ENCODE peak calls at places on chromosome 15, in nine cellular contexts. Z, N, B, D, S, K, C, P and H are unnamed samples.

GRCh38 chr15:41926184-41927056 is 32.6 kb upstream of the SPTBN5 start:
- DNase-seq in Z (no peak), N (no peak), B (no peak), D (no peak), S (no peak), K (no peak), C (no peak), P (no peak), H (peak)

GRCh38 chr15:63236272-63236671 is 41.1 kb upstream of the APH1B start:
- DNase-seq in Z (no peak), N (peak), B (peak), D (no peak), S (no peak), K (no peak), C (no peak), P (no peak), H (no peak)

GRCh38 chr15:31480356-31481058 is 153.9 kb downstream of the KLF13 start:
- DNase-seq in Z (no peak), N (no peak), B (no peak), D (no peak), S (no peak), K (no peak), C (no peak), P (no peak), H (no peak)

GRCh38 chr15:40844543-40844981 is 714 bp downstream of the SPINT1 start:
- DNase-seq in Z (no peak), N (no peak), B (peak), D (peak), S (no peak), K (no peak), C (no peak), P (peak), H (no peak)

GRCh38 chr15:26974120-26974780 is 3.3 kb downstream of the GABRG3 start:
- DNase-seq in Z (no peak), N (peak), B (no peak), D (no peak), S (no peak), K (no peak), C (peak), P (no peak), H (no peak)

GRCh38 chr15:29670945-29671307 is 151.3 kb downstream of the TJP1 start:
- DNase-seq in Z (no peak), N (peak), B (peak), D (no peak), S (no peak), K (no peak), C (no peak), P (peak), H (peak)

GRCh38 chr15:73924258-73924921 is 1.9 kb upstream of the LOXL1 start:
- DNase-seq in Z (no peak), N (peak), B (peak), D (no peak), S (no peak), K (peak), C (no peak), P (no peak), H (no peak)

GRCh38 chr15:20348291-20348899 is 193.2 kb downstream of the GOLGA6L6 start:
- DNase-seq in Z (no peak), N (no peak), B (no peak), D (no peak), S (no peak), K (no peak), C (no peak), P (no peak), H (no peak)

GRCh38 chr15:89948796-89949195 is 36.0 kb upstream of the ARPIN start:
- DNase-seq in Z (no peak), N (no peak), B (no peak), D (no peak), S (no peak), K (no peak), C (no peak), P (no peak), H (no peak)

GRCh38 chr15:47431501-47431900 is 285.8 kb upstream of the SEMA6D start:
- DNase-seq in Z (peak), N (peak), B (peak), D (no peak), S (no peak), K (no peak), C (no peak), P (no peak), H (no peak)

GRCh38 chr15:23477920-23478319 is 30.9 kb upstream of the GOLGA6L2 start:
- DNase-seq in Z (no peak), N (no peak), B (no peak), D (no peak), S (no peak), K (no peak), C (no peak), P (no peak), H (no peak)

GRCh38 chr15:75720787-75721461 is 8.3 kb upstream of the CSPG4 start:
- DNase-seq in Z (no peak), N (peak), B (no peak), D (no peak), S (no peak), K (no peak), C (peak), P (peak), H (peak)

GRCh38 chr15:60272623-60273022 is 125.2 kb downstream of the ANXA2 start:
- DNase-seq in Z (no peak), N (no peak), B (no peak), D (no peak), S (no peak), K (no peak), C (no peak), P (no peak), H (no peak)

GRCh38 chr15:64460737-64461576 is 579 bp downstream of the ZNF609 start:
- DNase-seq in Z (peak), N (peak), B (peak), D (peak), S (peak), K (peak), C (no peak), P (peak), H (peak)

GRCh38 chr15:100022426-100022825 is 289.2 kb upstream of the LYSMD4 start:
- DNase-seq in Z (no peak), N (no peak), B (no peak), D (no peak), S (no peak), K (no peak), C (no peak), P (no peak), H (no peak)

GRCh38 chr15:19987389-19988048 is 554.1 kb downstream of the GOLGA6L6 start:
- DNase-seq in Z (no peak), N (no peak), B (no peak), D (no peak), S (no peak), K (no peak), C (peak), P (no peak), H (no peak)

GRCh38 chr15:88266170-88266569 is 9.6 kb upstream of the NTRK3 start:
- DNase-seq in Z (no peak), N (no peak), B (no peak), D (no peak), S (no peak), K (no peak), C (no peak), P (no peak), H (no peak)

GRCh38 chr15:78422571-78423340 is 15.3 kb upstream of the IREB2 start:
- DNase-seq in Z (no peak), N (peak), B (peak), D (peak), S (peak), K (peak), C (peak), P (peak), H (peak)

GRCh38 chr15:40470423-40471104 is at the start of gene CHST14:
- DNase-seq in Z (no peak), N (peak), B (peak), D (peak), S (peak), K (peak), C (peak), P (peak), H (peak)

GRCh38 chr15:98951493-98952320 is 55.9 kb downstream of the PGPEP1L start:
- DNase-seq in Z (no peak), N (no peak), B (no peak), D (no peak), S (no peak), K (no peak), C (no peak), P (peak), H (no peak)

GRCh38 chr15:64695571-64695992 is 79.8 kb downstream of the RBPMS2 start:
- DNase-seq in Z (no peak), N (no peak), B (no peak), D (no peak), S (no peak), K (peak), C (peak), P (peak), H (peak)

GRCh38 chr15:31263751-31264533 is 62.7 kb upstream of the KLF13 start:
- DNase-seq in Z (no peak), N (no peak), B (no peak), D (peak), S (no peak), K (peak), C (peak), P (peak), H (peak)

GRCh38 chr15:44595656-44596510 is 58.9 kb downstream of the EIF3J start:
- DNase-seq in Z (no peak), N (no peak), B (no peak), D (no peak), S (no peak), K (no peak), C (no peak), P (no peak), H (no peak)

GRCh38 chr15:40103124-40103858 is 5.4 kb downstream of the BMF start:
- DNase-seq in Z (peak), N (peak), B (peak), D (no peak), S (peak), K (peak), C (no peak), P (peak), H (peak)

GRCh38 chr15:57624730-57625129 is 33.0 kb downstream of the MYZAP start:
- DNase-seq in Z (no peak), N (no peak), B (no peak), D (no peak), S (no peak), K (no peak), C (no peak), P (no peak), H (no peak)

GRCh38 chr15:31434418-31435255 is 108.0 kb downstream of the KLF13 start:
- DNase-seq in Z (peak), N (peak), B (peak), D (peak), S (no peak), K (peak), C (no peak), P (peak), H (peak)

GRCh38 chr15:74798388-74799254 is 14.0 kb upstream of the LMAN1L start:
- DNase-seq in Z (no peak), N (no peak), B (no peak), D (no peak), S (no peak), K (no peak), C (peak), P (peak), H (peak)

GRCh38 chr15:100880139-100880896 is 687 bp downstream of the ALDH1A3 start:
- DNase-seq in Z (no peak), N (peak), B (peak), D (no peak), S (no peak), K (no peak), C (no peak), P (no peak), H (no peak)

GRCh38 chr15:89815769-89816168 is 1.1 kb upstream of the ANPEP start:
- DNase-seq in Z (no peak), N (no peak), B (no peak), D (no peak), S (no peak), K (no peak), C (no peak), P (no peak), H (no peak)

GRCh38 chr15:56034514-56034913 is 41.1 kb upstream of the NEDD4 start:
- DNase-seq in Z (no peak), N (no peak), B (no peak), D (no peak), S (no peak), K (no peak), C (no peak), P (no peak), H (no peak)

GRCh38 chr15:32936283-32936918 is 218.6 kb downstream of the GREM1 start:
- DNase-seq in Z (no peak), N (peak), B (peak), D (no peak), S (no peak), K (no peak), C (peak), P (peak), H (no peak)

GRCh38 chr15:96444865-96445264 is 114.4 kb downstream of the NR2F2 start:
- DNase-seq in Z (no peak), N (no peak), B (no peak), D (no peak), S (no peak), K (no peak), C (no peak), P (no peak), H (no peak)

GRCh38 chr15:99450896-99451358 is 114.9 kb upstream of the MEF2A start:
- DNase-seq in Z (no peak), N (peak), B (no peak), D (no peak), S (no peak), K (peak), C (no peak), P (peak), H (peak)

GRCh38 chr15:74251187-74251811 is 15.2 kb downstream of the CCDC33 start:
- DNase-seq in Z (no peak), N (no peak), B (no peak), D (no peak), S (peak), K (peak), C (no peak), P (peak), H (no peak)

GRCh38 chr15:51312132-51312531 is 26.3 kb downstream of the CYP19A1 start:
- DNase-seq in Z (no peak), N (peak), B (no peak), D (no peak), S (no peak), K (no peak), C (no peak), P (no peak), H (no peak)